ENCODE peak calls at places on chromosomes 5 and 9, in ten cellular contexts. K is lower lobe of right lung, X is IMR-90, N is cardiac muscle cell, D is choroid plexus epithelial cell, Z is heart right ventricle, Y is H1, R is astrocyte, W is heart left ventricle, M is WERI-Rb-1. G is an unnamed sample.

GRCh38 chr5:10886497-10886896 is 125.5 kb upstream of the DAP start:
- DNase-seq in K (no peak), X (no peak), N (no peak), D (no peak), Z (no peak), Y (no peak), R (no peak), W (no peak), M (no peak), G (no peak)

GRCh38 chr5:151213803-151214613 is 9.9 kb downstream of the CCDC69 start:
- DNase-seq in K (peak), X (no peak), N (peak), D (peak), Z (peak), Y (no peak), R (no peak), W (peak), M (no peak), G (peak)

GRCh38 chr9:19651681-19652080 is 137.2 kb downstream of the SLC24A2 start:
- DNase-seq in K (no peak), X (no peak), N (no peak), D (no peak), Z (no peak), Y (no peak), R (no peak), W (no peak), M (no peak), G (no peak)

GRCh38 chr5:61232490-61232889 is 70.2 kb upstream of the SMIM15 start:
- DNase-seq in K (no peak), X (no peak), N (peak), D (peak), Z (no peak), Y (no peak), R (no peak), W (no peak), M (no peak), G (no peak)

GRCh38 chr9:36402536-36402935 is 2.5 kb upstream of the RNF38 start:
- DNase-seq in K (no peak), X (no peak), N (no peak), D (peak), Z (no peak), Y (no peak), R (no peak), W (no peak), M (no peak), G (no peak)

GRCh38 chr5:96146675-96147074 is 185.0 kb upstream of the ELL2 start:
- DNase-seq in K (no peak), X (peak), N (peak), D (peak), Z (no peak), Y (no peak), R (peak), W (no peak), M (no peak), G (peak)

GRCh38 chr5:11588803-11589202 is 315.4 kb downstream of the CTNND2 start:
- DNase-seq in K (no peak), X (no peak), N (no peak), D (no peak), Z (peak), Y (peak), R (peak), W (no peak), M (no peak), G (no peak)

GRCh38 chr9:110076894-110077725 is 130.8 kb downstream of the C9orf152 start:
- DNase-seq in K (no peak), X (peak), N (peak), D (peak), Z (no peak), Y (no peak), R (peak), W (no peak), M (no peak), G (no peak)

GRCh38 chr9:133370680-133371079 is 5.2 kb downstream of the SURF4 start:
- DNase-seq in K (no peak), X (no peak), N (no peak), D (no peak), Z (no peak), Y (no peak), R (no peak), W (no peak), M (no peak), G (no peak)

GRCh38 chr5:168162464-168162863 is 129.0 kb upstream of the WWC1 start:
- DNase-seq in K (no peak), X (no peak), N (peak), D (no peak), Z (no peak), Y (no peak), R (no peak), W (no peak), M (peak), G (no peak)

GRCh38 chr5:171367424-171368370 is 20.0 kb upstream of the NPM1 start:
- DNase-seq in K (no peak), X (peak), N (peak), D (peak), Z (no peak), Y (no peak), R (peak), W (no peak), M (no peak), G (no peak)

GRCh38 chr5:38608877-38609276 is 52.4 kb upstream of the LIFR start:
- DNase-seq in K (no peak), X (no peak), N (no peak), D (no peak), Z (no peak), Y (no peak), R (no peak), W (no peak), M (no peak), G (no peak)

GRCh38 chr5:107805819-107806218 is 135.1 kb upstream of the EFNA5 start:
- DNase-seq in K (no peak), X (no peak), N (no peak), D (no peak), Z (no peak), Y (no peak), R (no peak), W (no peak), M (peak), G (no peak)

GRCh38 chr9:35010351-35010958 is 20.9 kb downstream of the DNAJB5 start:
- DNase-seq in K (no peak), X (no peak), N (no peak), D (no peak), Z (no peak), Y (no peak), R (no peak), W (no peak), M (no peak), G (no peak)

DNA sequence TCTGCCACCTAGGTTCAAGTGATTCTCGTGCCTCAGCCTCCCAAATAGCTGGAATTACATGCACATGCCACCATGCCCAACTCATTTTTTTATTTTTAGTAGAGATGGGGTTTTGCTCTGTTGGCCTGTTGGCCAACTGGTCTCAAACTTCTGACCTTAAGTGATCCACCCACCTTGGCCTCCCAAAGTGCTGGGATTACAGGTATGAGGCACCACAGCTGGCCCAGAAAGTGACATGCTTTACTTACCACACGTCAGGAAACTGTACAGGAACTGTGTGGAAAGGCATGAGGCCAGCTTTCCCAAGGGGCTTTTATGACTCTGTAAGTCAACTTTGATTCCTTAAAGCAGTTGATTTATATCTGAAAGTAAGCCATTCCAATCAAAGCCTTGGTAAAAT is 25.0 kb downstream of the DNAJB5 start:
- DNase-seq in K (no peak), X (no peak), N (no peak), D (no peak), Z (no peak), Y (no peak), R (no peak), W (no peak), M (no peak), G (no peak)
- TF ChIP-seq CTCF in K (no peak), X (no peak), N (no peak), D (no peak), Z (no peak), Y (no peak), R (no peak), W (no peak), M (no peak), G (no peak)

GRCh38 chr9:86304236-86304730 is 21.9 kb upstream of the ISCA1 start:
- DNase-seq in K (no peak), X (no peak), N (no peak), D (peak), Z (no peak), Y (no peak), R (no peak), W (no peak), M (no peak), G (no peak)

GRCh38 chr9:86300701-86301100 is 18.4 kb upstream of the ISCA1 start:
- DNase-seq in K (no peak), X (no peak), N (no peak), D (no peak), Z (no peak), Y (no peak), R (no peak), W (no peak), M (no peak), G (no peak)

GRCh38 chr9:86303316-86303975 is 21.1 kb upstream of the ISCA1 start:
- DNase-seq in K (no peak), X (peak), N (peak), D (peak), Z (no peak), Y (no peak), R (peak), W (no peak), M (no peak), G (no peak)

GRCh38 chr9:86298873-86299272 is 16.5 kb upstream of the ISCA1 start:
- DNase-seq in K (peak), X (no peak), N (no peak), D (no peak), Z (no peak), Y (no peak), R (no peak), W (no peak), M (no peak), G (no peak)
- H3K4me3 ChIP-seq in K (no peak), X (no peak), N (no peak), D (no peak), Z (no peak), Y (no peak), R (no peak), W (no peak), M (no peak), G (no peak)

GRCh38 chr5:72556351-72557146 is 49.3 kb upstream of the ZNF366 start:
- DNase-seq in K (peak), X (peak), N (peak), D (peak), Z (peak), Y (peak), R (peak), W (peak), M (no peak), G (peak)
- TF ChIP-seq CTCF in K (no peak), X (peak), N (peak), D (peak), Z (no peak), Y (peak), R (no peak), W (no peak), M (no peak), G (no peak)

GRCh38 chr9:105700598-105701544 is 6.5 kb downstream of the TMEM38B start:
- DNase-seq in K (no peak), X (no peak), N (no peak), D (no peak), Z (no peak), Y (no peak), R (no peak), W (no peak), M (no peak), G (no peak)
- H3K4me3 ChIP-seq in K (no peak), X (no peak), N (no peak), D (no peak), Z (no peak), Y (no peak), R (no peak), W (no peak), M (no peak), G (no peak)

DNA sequence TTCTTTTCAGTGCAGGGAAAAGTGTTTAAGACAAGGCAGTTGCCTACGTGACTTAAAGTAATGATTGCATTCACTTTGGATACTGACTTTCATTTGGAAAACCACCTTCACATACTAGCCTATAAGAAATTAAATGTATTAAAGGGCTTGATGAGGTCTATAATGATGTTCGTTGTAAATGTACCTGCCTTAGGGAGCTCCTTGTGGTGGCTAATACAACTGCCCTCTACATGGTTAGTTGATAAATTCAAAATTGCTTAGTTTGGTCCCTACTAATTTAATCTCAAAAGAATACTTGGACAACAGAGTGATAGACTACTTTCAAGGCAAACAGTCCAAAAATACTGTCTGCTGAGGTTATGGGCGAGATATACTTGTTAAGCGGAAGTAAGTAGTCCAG is 3.8 kb downstream of the VLDLR start:
- DNase-seq in K (no peak), X (no peak), N (no peak), D (no peak), Z (no peak), Y (no peak), R (no peak), W (no peak), M (no peak), G (no peak)
- TF ChIP-seq CTCF in K (no peak), X (no peak), N (peak), D (peak), Z (no peak), Y (peak), R (peak), W (no peak), M (no peak), G (peak)

GRCh38 chr9:122463828-122464632 is 13.7 kb downstream of the OR1J1 start:
- DNase-seq in K (no peak), X (no peak), N (peak), D (peak), Z (no peak), Y (peak), R (no peak), W (no peak), M (peak), G (peak)
- H3K4me3 ChIP-seq in K (peak), X (no peak), N (no peak), D (no peak), Z (peak), Y (no peak), R (peak), W (peak), M (no peak), G (peak)

GRCh38 chr9:17742065-17742464 is 163.2 kb downstream of the SH3GL2 start:
- DNase-seq in K (no peak), X (no peak), N (no peak), D (no peak), Z (no peak), Y (peak), R (no peak), W (no peak), M (peak), G (no peak)
- TF ChIP-seq CTCF in K (no peak), X (peak), N (no peak), D (no peak), Z (no peak), Y (peak), R (peak), W (no peak), M (peak), G (no peak)

G was measured in OCI-LY7.